ENCODE peak calls at places on chromosomes 6 and 20, in four cellular contexts. Y, A, C and O are unnamed samples.

GRCh38 chr6:7975764-7976146 is 65.2 kb upstream of the TXNDC5 start:
- DNase-seq in Y (no peak), A (peak; percentile 27), C (no peak), O (no peak)

GRCh38 chr20:45433316-45433715 is 17.4 kb downstream of the PIGT start:
- DNase-seq in Y (no peak), A (no peak), C (no peak), O (no peak)

GRCh38 chr6:12298017-12298958 is 8.1 kb downstream of the EDN1 start:
- DNase-seq in Y (no peak), A (no peak), C (no peak), O (no peak)

GRCh38 chr6:112372213-112372806 is 25.2 kb downstream of the RFPL4B start:
- DNase-seq in Y (no peak), A (no peak), C (peak; percentile 36), O (peak; percentile 33)

GRCh38 chr6:66735106-66735890 is 1028.3 kb upstream of the EYS start:
- DNase-seq in Y (no peak), A (no peak), C (no peak), O (no peak)

GRCh38 chr6:11431455-11431937 is 106.1 kb upstream of the TMEM170B start:
- DNase-seq in Y (no peak), A (peak; percentile 75), C (no peak), O (no peak)

GRCh38 chr6:139449611-139450000 is 75.2 kb upstream of the CITED2 start:
- DNase-seq in Y (no peak), A (no peak), C (no peak), O (no peak)

GRCh38 chr6:61809004-61809595 is 476.9 kb downstream of the KHDRBS2 start:
- DNase-seq in Y (no peak), A (peak; percentile 45), C (peak; percentile 2), O (peak; percentile 3)

GRCh38 chr6:161076211-161076677 is 84.7 kb downstream of the MAP3K4 start:
- DNase-seq in Y (no peak), A (no peak), C (no peak), O (no peak)

GRCh38 chr20:18197382-18198070 is 59.9 kb downstream of the KAT14 start:
- DNase-seq in Y (no peak), A (no peak), C (no peak), O (no peak)

GRCh38 chr20:44403194-44404112 is 48.0 kb downstream of the HNF4A start:
- DNase-seq in Y (no peak), A (no peak), C (no peak), O (no peak)

GRCh38 chr6:4676016-4676415 is 100.2 kb upstream of the CDYL start:
- DNase-seq in Y (no peak), A (no peak), C (no peak), O (no peak)

GRCh38 chr20:18541741-18542140 is 25.5 kb upstream of the SMIM26 start:
- DNase-seq in Y (no peak), A (no peak), C (no peak), O (no peak)

GRCh38 chr6:44966449-44967091 is 361.6 kb upstream of the RUNX2 start:
- DNase-seq in Y (no peak), A (peak; percentile 24), C (no peak), O (peak; percentile 22)

GRCh38 chr20:53698321-53698978 is 104.8 kb upstream of the ZNF217 start:
- DNase-seq in Y (no peak), A (no peak), C (no peak), O (no peak)

GRCh38 chr6:37239511-37239910 is 18.1 kb upstream of the TBC1D22B start:
- DNase-seq in Y (no peak), A (no peak), C (no peak), O (no peak)

GRCh38 chr20:48794360-48794759 is 33.4 kb downstream of the PREX1 start:
- DNase-seq in Y (no peak), A (no peak), C (peak; percentile 57), O (no peak)

GRCh38 chr20:47031028-47031427 is 136.4 kb downstream of the EYA2 start:
- DNase-seq in Y (no peak), A (no peak), C (no peak), O (no peak)

GRCh38 chr6:4415549-4415948 is 280.2 kb upstream of the ECI2 start:
- DNase-seq in Y (no peak), A (no peak), C (no peak), O (no peak)

GRCh38 chr6:18632670-18633410 is 245.7 kb downstream of the RNF144B start:
- DNase-seq in Y (no peak), A (peak; percentile 32), C (no peak), O (no peak)

GRCh38 chr6:6856538-6857523 is 250.9 kb upstream of the RREB1 start:
- DNase-seq in Y (peak; percentile 71), A (no peak), C (peak; percentile 45), O (no peak)

GRCh38 chr6:150269857-150270223 is 99.0 kb upstream of the IYD start:
- DNase-seq in Y (no peak), A (peak; percentile 38), C (no peak), O (no peak)

GRCh38 chr6:137792160-137793033 is 74.7 kb upstream of the TNFAIP3 start:
- DNase-seq in Y (no peak), A (no peak), C (no peak), O (no peak)

GRCh38 chr6:115972679-115973078 is 88.0 kb downstream of the FRK start:
- DNase-seq in Y (no peak), A (no peak), C (no peak), O (no peak)

GRCh38 chr6:350371-350770 is 41.2 kb upstream of the IRF4 start:
- DNase-seq in Y (no peak), A (no peak), C (no peak), O (no peak)

GRCh38 chr20:18793625-18794427 is 19.8 kb upstream of the SCP2D1 start:
- DNase-seq in Y (peak; percentile 84), A (peak; percentile 97), C (peak; percentile 80), O (peak; percentile 90)

GRCh38 chr6:76831299-76831698 is 632.0 kb downstream of the HTR1B start:
- DNase-seq in Y (no peak), A (no peak), C (no peak), O (no peak)

GRCh38 chr20:2807019-2807418 is 6.6 kb upstream of the CPXM1 start:
- DNase-seq in Y (no peak), A (no peak), C (no peak), O (no peak)

GRCh38 chr6:87661503-87661902 is 40.5 kb downstream of the AKIRIN2 start:
- DNase-seq in Y (no peak), A (no peak), C (no peak), O (no peak)

GRCh38 chr6:16338577-16339262 is 100.3 kb downstream of the GMPR start:
- DNase-seq in Y (no peak), A (no peak), C (peak; percentile 59), O (peak; percentile 50)

GRCh38 chr20:51494241-51495110 is 48.0 kb downstream of the NFATC2 start:
- DNase-seq in Y (no peak), A (no peak), C (no peak), O (no peak)

GRCh38 chr6:38876470-38876869 is 161.4 kb downstream of the DNAH8 start:
- DNase-seq in Y (no peak), A (no peak), C (no peak), O (no peak)

GRCh38 chr6:52731719-52732118 is 31.6 kb downstream of the GSTA2 start:
- DNase-seq in Y (no peak), A (no peak), C (no peak), O (no peak)

GRCh38 chr6:41284726-41285125 is 1.8 kb downstream of the TREM1 start:
- DNase-seq in Y (no peak), A (no peak), C (no peak), O (no peak)

GRCh38 chr6:25267662-25268061 is 11.5 kb upstream of the CARMIL1 start:
- DNase-seq in Y (no peak), A (no peak), C (no peak), O (no peak)
- TF ChIP-seq FOXM1 in Y (no peak), A (no peak), C (no peak), O (no peak)

DNA sequence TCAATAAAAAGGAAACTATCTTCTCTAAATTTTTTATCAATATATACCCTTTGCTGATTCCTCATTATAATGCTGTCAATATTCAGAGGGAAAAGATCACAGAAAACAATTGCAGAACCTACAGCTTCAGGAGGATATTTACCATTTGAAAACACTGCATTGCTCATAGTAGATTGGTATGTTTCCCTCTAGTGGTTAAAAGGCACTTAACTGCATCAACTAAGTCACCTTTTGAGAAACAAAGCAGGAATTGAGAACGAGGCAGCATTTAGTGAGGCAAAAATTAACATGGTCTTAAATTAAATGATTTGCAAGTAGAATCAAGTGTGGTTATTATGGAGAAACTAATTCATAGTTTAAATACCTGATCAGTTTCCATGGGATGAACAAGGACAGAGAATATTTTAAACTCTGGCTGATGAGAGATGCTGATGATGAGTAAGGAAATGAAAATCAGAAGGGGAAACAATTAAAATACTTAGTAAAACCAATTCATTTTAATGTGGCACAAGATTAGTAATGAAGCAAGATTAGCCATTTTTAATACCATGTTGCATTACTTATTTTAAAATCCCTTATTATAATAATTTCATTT is 642.1 kb downstream of the EPHA7 start:
- DNase-seq in Y (no peak), A (peak; percentile 12), C (no peak), O (peak; percentile 26)
- TF ChIP-seq FOXM1 in Y (no peak), A (no peak), C (no peak), O (no peak)

GRCh38 chr6:165060636-165061190 is 248.7 kb downstream of the C6orf118 start:
- DNase-seq in Y (no peak), A (no peak), C (no peak), O (no peak)
- TF ChIP-seq FOXM1 in Y (no peak), A (no peak), C (no peak), O (no peak)

GRCh38 chr6:53894086-53894485 is 99.3 kb downstream of the LRRC1 start:
- DNase-seq in Y (no peak), A (no peak), C (no peak), O (no peak)

GRCh38 chr6:53887318-53887717 is 92.5 kb downstream of the LRRC1 start:
- DNase-seq in Y (no peak), A (no peak), C (no peak), O (no peak)

GRCh38 chr6:53892707-53893106 is 97.9 kb downstream of the LRRC1 start:
- DNase-seq in Y (no peak), A (no peak), C (no peak), O (no peak)

GRCh38 chr6:53888931-53889330 is 94.1 kb downstream of the LRRC1 start:
- DNase-seq in Y (no peak), A (no peak), C (no peak), O (no peak)
- TF ChIP-seq FOXM1 in Y (no peak), A (no peak), C (no peak), O (no peak)

GRCh38 chr6:31007694-31008093 is 2.6 kb upstream of the MUC22 start:
- DNase-seq in Y (no peak), A (no peak), C (no peak), O (no peak)
- TF ChIP-seq FOXM1 in Y (no peak), A (no peak), C (no peak), O (no peak)